ENCODE peak calls at places on chromosomes 1 and 21, in ten cellular contexts. One of them, this sample, is unnamed.

GRCh38 chr1:178344513-178345077 is 152.2 kb downstream of the CLEC20A start:
- DNase-seq in kidney epithelial cell: peak
- DNase-seq in skeletal muscle cell: peak
- DNase-seq in CD4-positive, alpha-beta memory T cell: no peak
- DNase-seq in A549: peak
- DNase-seq in GM12865: peak
- DNase-seq in body of pancreas: no peak
- DNase-seq in esophagus muscularis mucosa: no peak
- DNase-seq in dorsolateral prefrontal cortex: no peak
- DNase-seq in GM23338: peak
- DNase-seq in this sample: no peak

GRCh38 chr1:53413175-53414001 is 45.8 kb upstream of the DMRTB1 start:
- DNase-seq in A549: no peak
- DNase-seq in GM23338: no peak
- DNase-seq in esophagus muscularis mucosa: no peak
- DNase-seq in skeletal muscle cell: peak
- DNase-seq in CD4-positive, alpha-beta memory T cell: peak
- DNase-seq in dorsolateral prefrontal cortex: peak
- DNase-seq in body of pancreas: no peak
- DNase-seq in GM12865: peak
- DNase-seq in kidney epithelial cell: peak
- DNase-seq in this sample: no peak

GRCh38 chr1:197915797-197916686 is 1.1 kb upstream of the LHX9 start:
- DNase-seq in kidney epithelial cell: no peak
- DNase-seq in CD4-positive, alpha-beta memory T cell: peak
- DNase-seq in GM12865: no peak
- DNase-seq in GM23338: peak
- DNase-seq in esophagus muscularis mucosa: no peak
- DNase-seq in body of pancreas: peak
- DNase-seq in skeletal muscle cell: no peak
- DNase-seq in dorsolateral prefrontal cortex: no peak
- DNase-seq in A549: peak
- DNase-seq in this sample: peak

GRCh38 chr21:46474365-46474764 is 15.7 kb downstream of the DIP2A start:
- DNase-seq in A549: no peak
- DNase-seq in esophagus muscularis mucosa: no peak
- DNase-seq in GM23338: no peak
- DNase-seq in GM12865: no peak
- DNase-seq in kidney epithelial cell: no peak
- DNase-seq in dorsolateral prefrontal cortex: no peak
- DNase-seq in CD4-positive, alpha-beta memory T cell: no peak
- DNase-seq in body of pancreas: no peak
- DNase-seq in skeletal muscle cell: no peak
- DNase-seq in this sample: no peak

GRCh38 chr1:117368116-117369108 is 1.2 kb downstream of the MAN1A2 start:
- DNase-seq in body of pancreas: no peak
- DNase-seq in GM23338: no peak
- DNase-seq in GM12865: peak
- DNase-seq in skeletal muscle cell: no peak
- DNase-seq in kidney epithelial cell: no peak
- DNase-seq in esophagus muscularis mucosa: no peak
- DNase-seq in dorsolateral prefrontal cortex: no peak
- DNase-seq in CD4-positive, alpha-beta memory T cell: peak
- DNase-seq in A549: peak
- DNase-seq in this sample: no peak

GRCh38 chr1:150535511-150536281 is 13.5 kb upstream of the ADAMTSL4 start:
- DNase-seq in body of pancreas: no peak
- DNase-seq in CD4-positive, alpha-beta memory T cell: no peak
- DNase-seq in GM12865: no peak
- DNase-seq in esophagus muscularis mucosa: no peak
- DNase-seq in skeletal muscle cell: no peak
- DNase-seq in kidney epithelial cell: no peak
- DNase-seq in GM23338: no peak
- DNase-seq in dorsolateral prefrontal cortex: no peak
- DNase-seq in A549: no peak
- DNase-seq in this sample: no peak

GRCh38 chr1:99886179-99886578 is 36.0 kb downstream of the AGL start:
- DNase-seq in skeletal muscle cell: no peak
- DNase-seq in GM23338: no peak
- DNase-seq in GM12865: no peak
- DNase-seq in esophagus muscularis mucosa: no peak
- DNase-seq in body of pancreas: no peak
- DNase-seq in CD4-positive, alpha-beta memory T cell: no peak
- DNase-seq in dorsolateral prefrontal cortex: no peak
- DNase-seq in kidney epithelial cell: no peak
- DNase-seq in A549: no peak
- DNase-seq in this sample: no peak

GRCh38 chr1:19081218-19081893 is 124.9 kb upstream of the IFFO2 start:
- DNase-seq in dorsolateral prefrontal cortex: no peak
- DNase-seq in body of pancreas: no peak
- DNase-seq in skeletal muscle cell: no peak
- DNase-seq in kidney epithelial cell: no peak
- DNase-seq in GM23338: no peak
- DNase-seq in GM12865: no peak
- DNase-seq in A549: peak
- DNase-seq in CD4-positive, alpha-beta memory T cell: no peak
- DNase-seq in esophagus muscularis mucosa: no peak
- DNase-seq in this sample: no peak

GRCh38 chr1:1462318-1462966 is 9.1 kb upstream of the ATAD3B start:
- DNase-seq in body of pancreas: peak
- DNase-seq in skeletal muscle cell: no peak
- DNase-seq in GM12865: peak
- DNase-seq in esophagus muscularis mucosa: no peak
- DNase-seq in kidney epithelial cell: no peak
- DNase-seq in GM23338: no peak
- DNase-seq in CD4-positive, alpha-beta memory T cell: peak
- DNase-seq in A549: no peak
- DNase-seq in dorsolateral prefrontal cortex: no peak
- DNase-seq in this sample: peak

GRCh38 chr1:183830389-183830788 is 25.5 kb downstream of the RGL1 start:
- DNase-seq in CD4-positive, alpha-beta memory T cell: no peak
- DNase-seq in GM12865: no peak
- DNase-seq in kidney epithelial cell: no peak
- DNase-seq in dorsolateral prefrontal cortex: no peak
- DNase-seq in body of pancreas: no peak
- DNase-seq in esophagus muscularis mucosa: no peak
- DNase-seq in skeletal muscle cell: no peak
- DNase-seq in GM23338: no peak
- DNase-seq in A549: no peak
- DNase-seq in this sample: no peak

GRCh38 chr1:16625497-16626408 is 12.4 kb upstream of the NBPF1 start:
- DNase-seq in skeletal muscle cell: no peak
- DNase-seq in esophagus muscularis mucosa: no peak
- DNase-seq in GM23338: no peak
- DNase-seq in GM12865: no peak
- DNase-seq in CD4-positive, alpha-beta memory T cell: no peak
- DNase-seq in A549: no peak
- DNase-seq in body of pancreas: no peak
- DNase-seq in kidney epithelial cell: no peak
- DNase-seq in dorsolateral prefrontal cortex: no peak
- DNase-seq in this sample: no peak

GRCh38 chr1:243731301-243731891 is 118.6 kb downstream of the AKT3 start:
- DNase-seq in CD4-positive, alpha-beta memory T cell: no peak
- DNase-seq in kidney epithelial cell: no peak
- DNase-seq in GM23338: no peak
- DNase-seq in GM12865: no peak
- DNase-seq in body of pancreas: peak
- DNase-seq in skeletal muscle cell: peak
- DNase-seq in dorsolateral prefrontal cortex: no peak
- DNase-seq in A549: no peak
- DNase-seq in esophagus muscularis mucosa: no peak
- DNase-seq in this sample: no peak

GRCh38 chr21:39079617-39080016 is 103.6 kb downstream of the PSMG1 start:
- DNase-seq in GM12865: no peak
- DNase-seq in skeletal muscle cell: no peak
- DNase-seq in GM23338: no peak
- DNase-seq in CD4-positive, alpha-beta memory T cell: no peak
- DNase-seq in esophagus muscularis mucosa: no peak
- DNase-seq in dorsolateral prefrontal cortex: peak
- DNase-seq in kidney epithelial cell: no peak
- DNase-seq in A549: no peak
- DNase-seq in body of pancreas: peak
- DNase-seq in this sample: no peak

GRCh38 chr21:42974832-42975820 is 764 bp downstream of the PKNOX1 start:
- DNase-seq in A549: peak
- DNase-seq in kidney epithelial cell: no peak
- DNase-seq in dorsolateral prefrontal cortex: peak
- DNase-seq in body of pancreas: peak
- DNase-seq in GM12865: peak
- DNase-seq in esophagus muscularis mucosa: no peak
- DNase-seq in GM23338: peak
- DNase-seq in CD4-positive, alpha-beta memory T cell: peak
- DNase-seq in skeletal muscle cell: no peak
- DNase-seq in this sample: no peak

GRCh38 chr1:91732991-91733390 is 153.0 kb downstream of the TGFBR3 start:
- DNase-seq in A549: no peak
- DNase-seq in CD4-positive, alpha-beta memory T cell: no peak
- DNase-seq in GM23338: no peak
- DNase-seq in dorsolateral prefrontal cortex: no peak
- DNase-seq in body of pancreas: no peak
- DNase-seq in kidney epithelial cell: no peak
- DNase-seq in skeletal muscle cell: no peak
- DNase-seq in esophagus muscularis mucosa: no peak
- DNase-seq in GM12865: no peak
- DNase-seq in this sample: no peak

GRCh38 chr1:91736146-91736998 is 149.6 kb downstream of the TGFBR3 start:
- DNase-seq in dorsolateral prefrontal cortex: no peak
- DNase-seq in esophagus muscularis mucosa: no peak
- DNase-seq in GM12865: no peak
- DNase-seq in CD4-positive, alpha-beta memory T cell: no peak
- DNase-seq in body of pancreas: no peak
- DNase-seq in GM23338: no peak
- DNase-seq in kidney epithelial cell: no peak
- DNase-seq in A549: no peak
- DNase-seq in skeletal muscle cell: no peak
- DNase-seq in this sample: no peak

GRCh38 chr1:91737650-91738049 is 148.3 kb downstream of the TGFBR3 start:
- DNase-seq in esophagus muscularis mucosa: no peak
- DNase-seq in CD4-positive, alpha-beta memory T cell: no peak
- DNase-seq in GM23338: no peak
- DNase-seq in body of pancreas: no peak
- DNase-seq in kidney epithelial cell: no peak
- DNase-seq in A549: no peak
- DNase-seq in skeletal muscle cell: no peak
- DNase-seq in GM12865: no peak
- DNase-seq in dorsolateral prefrontal cortex: no peak
- DNase-seq in this sample: no peak

GRCh38 chr1:91735266-91735845 is 150.6 kb downstream of the TGFBR3 start:
- DNase-seq in dorsolateral prefrontal cortex: no peak
- DNase-seq in skeletal muscle cell: no peak
- DNase-seq in kidney epithelial cell: no peak
- DNase-seq in A549: no peak
- DNase-seq in esophagus muscularis mucosa: no peak
- DNase-seq in GM12865: no peak
- DNase-seq in body of pancreas: no peak
- DNase-seq in GM23338: no peak
- DNase-seq in CD4-positive, alpha-beta memory T cell: no peak
- DNase-seq in this sample: no peak

GRCh38 chr1:91736999-91737615 is 148.8 kb downstream of the TGFBR3 start:
- DNase-seq in A549: peak
- DNase-seq in GM12865: no peak
- DNase-seq in esophagus muscularis mucosa: no peak
- DNase-seq in dorsolateral prefrontal cortex: no peak
- DNase-seq in skeletal muscle cell: no peak
- DNase-seq in GM23338: peak
- DNase-seq in kidney epithelial cell: peak
- DNase-seq in body of pancreas: no peak
- DNase-seq in CD4-positive, alpha-beta memory T cell: no peak
- DNase-seq in this sample: peak
- H3K4me3 ChIP-seq in A549: peak
- H3K4me3 ChIP-seq in GM12865: no peak
- H3K4me3 ChIP-seq in esophagus muscularis mucosa: no peak
- H3K4me3 ChIP-seq in dorsolateral prefrontal cortex: no peak
- H3K4me3 ChIP-seq in skeletal muscle cell: no peak
- H3K4me3 ChIP-seq in GM23338: no peak
- H3K4me3 ChIP-seq in kidney epithelial cell: no peak
- H3K4me3 ChIP-seq in body of pancreas: no peak
- H3K4me3 ChIP-seq in CD4-positive, alpha-beta memory T cell: no peak
- H3K4me3 ChIP-seq in this sample: no peak

GRCh38 chr1:45326627-45327591 is at the start of gene HPDL:
- DNase-seq in CD4-positive, alpha-beta memory T cell: peak
- DNase-seq in GM23338: peak
- DNase-seq in esophagus muscularis mucosa: no peak
- DNase-seq in GM12865: peak
- DNase-seq in A549: peak
- DNase-seq in dorsolateral prefrontal cortex: peak
- DNase-seq in skeletal muscle cell: no peak
- DNase-seq in kidney epithelial cell: no peak
- DNase-seq in body of pancreas: peak
- DNase-seq in this sample: peak
- H3K4me3 ChIP-seq in CD4-positive, alpha-beta memory T cell: peak
- H3K4me3 ChIP-seq in GM23338: peak
- H3K4me3 ChIP-seq in esophagus muscularis mucosa: peak
- H3K4me3 ChIP-seq in GM12865: peak
- H3K4me3 ChIP-seq in A549: peak
- H3K4me3 ChIP-seq in dorsolateral prefrontal cortex: peak
- H3K4me3 ChIP-seq in skeletal muscle cell: peak
- H3K4me3 ChIP-seq in kidney epithelial cell: peak
- H3K4me3 ChIP-seq in body of pancreas: peak
- H3K4me3 ChIP-seq in this sample: peak

GRCh38 chr1:158998781-158999161 is 10.9 kb upstream of the IFI16 start:
- DNase-seq in GM23338: peak
- DNase-seq in A549: peak
- DNase-seq in esophagus muscularis mucosa: no peak
- DNase-seq in GM12865: peak
- DNase-seq in CD4-positive, alpha-beta memory T cell: peak
- DNase-seq in kidney epithelial cell: no peak
- DNase-seq in skeletal muscle cell: no peak
- DNase-seq in body of pancreas: peak
- DNase-seq in dorsolateral prefrontal cortex: peak
- DNase-seq in this sample: no peak
- H3K4me3 ChIP-seq in GM23338: peak
- H3K4me3 ChIP-seq in A549: no peak
- H3K4me3 ChIP-seq in esophagus muscularis mucosa: peak
- H3K4me3 ChIP-seq in GM12865: no peak
- H3K4me3 ChIP-seq in CD4-positive, alpha-beta memory T cell: no peak
- H3K4me3 ChIP-seq in kidney epithelial cell: peak
- H3K4me3 ChIP-seq in skeletal muscle cell: peak
- H3K4me3 ChIP-seq in body of pancreas: no peak
- H3K4me3 ChIP-seq in dorsolateral prefrontal cortex: peak
- H3K4me3 ChIP-seq in this sample: peak

DNA sequence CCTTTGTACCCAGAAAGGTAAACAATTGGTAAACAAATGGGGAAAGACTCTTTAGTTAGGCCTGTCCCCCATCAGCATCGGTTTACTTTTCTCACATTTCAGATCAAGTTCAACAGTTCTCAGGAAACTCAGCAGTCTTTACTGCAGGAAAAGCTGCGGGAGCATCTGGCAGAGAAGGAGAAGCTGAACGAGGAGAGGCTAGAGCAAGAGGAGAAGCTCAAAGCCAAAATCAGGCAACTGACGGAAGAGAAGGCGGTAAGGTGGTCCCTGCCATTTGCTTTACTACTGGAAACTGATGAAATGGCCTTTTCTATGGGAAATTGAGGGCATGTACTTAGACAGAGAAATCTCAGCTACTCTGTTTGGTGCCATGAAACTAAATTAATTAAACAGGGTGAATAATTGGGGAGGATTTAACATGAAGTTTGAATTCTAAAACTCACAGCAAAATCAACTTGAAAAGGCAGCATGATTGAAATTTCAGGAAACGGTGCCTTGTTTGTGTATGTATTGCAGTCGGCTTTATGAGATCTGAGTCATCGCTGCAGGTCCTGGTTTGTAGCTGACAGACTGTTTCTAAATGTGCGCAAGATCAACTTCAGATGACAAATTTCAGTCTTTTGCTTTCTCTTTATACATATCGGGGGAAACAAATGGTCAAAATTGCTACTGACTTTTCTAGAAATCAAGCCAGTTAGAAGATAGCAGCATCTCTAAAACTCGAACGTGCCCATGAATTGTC is 67.9 kb upstream of the EFHD2 start:
- DNase-seq in body of pancreas: no peak
- DNase-seq in A549: no peak
- DNase-seq in GM12865: peak
- DNase-seq in dorsolateral prefrontal cortex: no peak
- DNase-seq in esophagus muscularis mucosa: no peak
- DNase-seq in CD4-positive, alpha-beta memory T cell: no peak
- DNase-seq in skeletal muscle cell: peak
- DNase-seq in GM23338: no peak
- DNase-seq in kidney epithelial cell: no peak
- DNase-seq in this sample: peak
- H3K4me3 ChIP-seq in body of pancreas: no peak
- H3K4me3 ChIP-seq in A549: no peak
- H3K4me3 ChIP-seq in GM12865: no peak
- H3K4me3 ChIP-seq in dorsolateral prefrontal cortex: no peak
- H3K4me3 ChIP-seq in esophagus muscularis mucosa: no peak
- H3K4me3 ChIP-seq in CD4-positive, alpha-beta memory T cell: no peak
- H3K4me3 ChIP-seq in skeletal muscle cell: no peak
- H3K4me3 ChIP-seq in GM23338: no peak
- H3K4me3 ChIP-seq in kidney epithelial cell: no peak
- H3K4me3 ChIP-seq in this sample: no peak